ENCODE peak calls at places on chromosomes 13 and 19, in nine cellular contexts. X, Q, N, P, Y, S, C, D and E are unnamed samples. For H3K4me1, the result is how much of the 10 kb centered on the place peaks cover.

GRCh38 chr19:1045247-1045603 is 5.3 kb downstream of the ABCA7 start:
- DNase-seq in P (no peak), S (no peak), Q (no peak), X (no peak), Y (peak), D (peak), N (no peak), C (no peak), E (peak)

GRCh38 chr13:66577358-66577757 is 652.8 kb downstream of the PCDH9 start:
- DNase-seq in C (no peak), P (no peak), S (no peak), Y (no peak), Q (no peak), N (no peak), D (no peak), X (no peak), E (no peak)

GRCh38 chr13:97199451-97199850 is 22.7 kb upstream of the MBNL2 start:
- DNase-seq in Q (no peak), N (no peak), S (no peak), P (no peak), X (no peak), Y (no peak), D (no peak), C (no peak), E (no peak)

GRCh38 chr19:47176071-47176626 is 45.5 kb downstream of the SAE1 start:
- DNase-seq in S (no peak), Q (peak), C (no peak), D (no peak), N (no peak), X (no peak), P (no peak), Y (no peak), E (no peak)

GRCh38 chr13:28314879-28315278 is 176.5 kb downstream of the PAN3 start:
- DNase-seq in Q (no peak), Y (no peak), P (no peak), D (no peak), N (no peak), S (no peak), C (no peak), X (no peak), E (no peak)

GRCh38 chr19:46748325-46749109 is 2.3 kb upstream of the STRN4 start:
- DNase-seq in X (no peak), Q (peak), C (no peak), S (peak), Y (peak), D (no peak), N (peak), P (peak), E (peak)

GRCh38 chr19:50204811-50205675 is 1.6 kb downstream of the MYH14 start:
- DNase-seq in Q (no peak), C (no peak), P (no peak), S (no peak), N (peak), Y (peak), D (peak), X (peak), E (peak)

GRCh38 chr13:110485604-110486003 is 75.9 kb downstream of the RAB20 start:
- DNase-seq in P (no peak), N (no peak), Y (no peak), S (no peak), X (no peak), C (no peak), Q (no peak), D (no peak), E (no peak)

GRCh38 chr13:28001049-28001448 is 12.6 kb upstream of the URAD start:
- DNase-seq in Y (no peak), D (no peak), S (no peak), P (peak), C (no peak), X (no peak), N (no peak), Q (no peak), E (no peak)

DNA sequence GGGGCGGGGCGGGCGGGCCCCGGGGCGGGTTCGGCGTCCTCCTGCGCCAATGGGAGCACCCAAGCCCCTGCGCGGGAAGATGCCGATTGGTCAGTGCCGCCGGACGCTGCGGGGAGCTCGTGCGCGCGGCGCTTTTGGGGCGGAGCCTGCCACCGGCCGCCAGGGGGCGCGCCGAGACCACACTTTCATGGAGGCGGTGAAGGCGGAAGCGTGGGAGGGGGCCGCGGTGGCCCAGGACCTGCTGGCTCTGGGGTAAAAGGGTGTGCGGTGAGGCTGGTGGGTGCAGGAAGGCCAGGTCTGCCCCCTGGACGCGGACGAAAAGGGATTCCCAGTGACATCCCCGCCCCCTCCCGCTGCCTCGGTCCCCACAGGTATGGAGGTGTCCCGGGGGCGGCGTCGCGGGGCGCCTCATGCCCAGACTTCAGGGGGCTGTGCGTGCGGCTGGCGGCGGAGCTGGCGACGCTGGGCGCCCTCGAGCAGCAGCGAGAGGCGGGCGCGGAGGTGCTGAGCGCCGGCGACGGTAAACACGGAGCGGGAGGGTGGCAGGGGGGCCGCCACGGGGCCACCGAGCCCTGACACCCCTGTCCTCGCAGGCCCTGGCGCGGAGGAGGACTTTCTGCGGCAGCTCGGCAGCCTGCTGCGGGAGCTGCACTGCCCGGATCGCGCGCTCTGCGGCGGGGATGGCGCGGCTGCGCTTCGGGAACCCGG is at the start of gene FAM98C:
- DNase-seq in N (peak), C (peak), Y (peak), D (peak), S (peak), X (peak), Q (peak), P (peak), E (peak)
- TF ChIP-seq POLR2A in N (no peak), C (peak), Y (no peak), D (no peak), S (no peak), X (peak), Q (peak), P (no peak), E (peak)

GRCh38 chr13:40966298-40966697 is 52.8 kb downstream of the ELF1 start:
- DNase-seq in P (no peak), N (no peak), S (no peak), Y (no peak), X (no peak), C (no peak), Q (no peak), D (no peak), E (no peak)
- H3K4me1 ChIP-seq in P (half or more), N (under half), S (half or more), Y (half or more), X (under half), C (half or more), Q (under half), D (under half), E (under half)

DNA sequence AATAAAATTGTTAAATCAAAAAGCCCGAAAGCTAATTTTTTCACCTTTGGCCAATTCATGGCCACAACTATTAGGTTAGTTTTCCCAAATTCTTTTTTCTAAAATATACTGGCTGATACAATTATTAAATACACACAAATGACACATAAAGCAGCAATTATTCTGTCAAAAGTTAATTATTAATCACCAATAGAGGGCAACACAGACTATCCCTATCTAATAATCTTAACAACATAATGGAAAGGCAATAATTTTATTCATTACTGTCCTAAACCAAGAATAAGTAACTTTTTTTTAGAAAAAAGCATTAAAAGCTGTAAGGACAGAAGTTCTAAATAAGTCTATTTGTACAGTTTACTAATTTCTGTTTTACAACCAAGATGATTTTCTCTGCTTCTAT is 51.7 kb downstream of the KATNAL1 start:
- DNase-seq in Y (no peak), P (no peak), D (no peak), X (no peak), N (no peak), C (no peak), S (no peak), Q (no peak), E (no peak)
- TF ChIP-seq CTCF in Y (no peak), P (no peak), D (peak), X (no peak), N (no peak), C (no peak), S (peak), Q (peak), E (peak)

GRCh38 chr19:5695649-5696195 is 5.6 kb downstream of the RPL36 start:
- DNase-seq in Q (no peak), X (no peak), N (no peak), P (peak), S (no peak), D (no peak), Y (no peak), C (no peak), E (no peak)

GRCh38 chr19:5697890-5698634 is 8.0 kb downstream of the RPL36 start:
- DNase-seq in P (no peak), X (no peak), N (no peak), C (no peak), Q (no peak), S (no peak), Y (no peak), D (no peak), E (no peak)

GRCh38 chr19:5698635-5699422 is 8.7 kb downstream of the RPL36 start:
- DNase-seq in Y (no peak), C (no peak), P (no peak), X (no peak), Q (no peak), N (no peak), S (no peak), D (no peak), E (no peak)

GRCh38 chr19:5696196-5697021 is 6.3 kb downstream of the RPL36 start:
- DNase-seq in Q (no peak), C (no peak), N (no peak), X (no peak), Y (no peak), P (peak), D (no peak), S (no peak), E (no peak)

GRCh38 chr19:5697022-5697889 is 7.2 kb downstream of the RPL36 start:
- DNase-seq in C (no peak), D (no peak), Q (no peak), P (peak), X (no peak), N (no peak), Y (no peak), S (no peak), E (no peak)
- TF ChIP-seq POLR2A in C (peak), D (no peak), Q (peak), P (no peak), X (no peak), N (no peak), Y (no peak), S (no peak), E (no peak)